ENCODE peak calls at places on chromosomes 16 and 17, in five cellular contexts. S, C, R, P and V are unnamed samples.

GRCh38 chr17:41880130-41880529 is 14.9 kb upstream of the KLHL11 start:
- DNase-seq in C (no peak), R (no peak), P (no peak), S (no peak), V (no peak)

GRCh38 chr17:28967240-28968135 is 16.2 kb upstream of the PHF12 start:
- DNase-seq in R (no peak), P (no peak), C (no peak), S (no peak), V (no peak)

GRCh38 chr17:68738044-68738443 is 136.9 kb upstream of the FAM20A start:
- DNase-seq in C (no peak), S (no peak), R (peak; percentile 50), P (no peak), V (no peak)

GRCh38 chr17:78232774-78233173 is 1.3 kb downstream of the TMEM235 start:
- DNase-seq in S (no peak), R (no peak), C (no peak), P (no peak), V (no peak)

GRCh38 chr17:4134756-4135155 is 8.1 kb downstream of the ZZEF1 start:
- DNase-seq in R (no peak), C (no peak), S (no peak), P (no peak), V (no peak)

GRCh38 chr17:1019451-1019850 is 22.5 kb downstream of the TIMM22 start:
- DNase-seq in P (no peak), S (no peak), C (no peak), R (no peak), V (no peak)

GRCh38 chr16:89256651-89257254 is 39.2 kb downstream of the ZNF778 start:
- DNase-seq in R (peak; percentile 22), C (peak; percentile 47), P (no peak), S (peak; percentile 69), V (no peak)

GRCh38 chr17:7014995-7015586 is 2.7 kb downstream of the RNASEK start:
- DNase-seq in R (peak; percentile 61), S (peak; percentile 44), C (peak; percentile 71), P (no peak), V (no peak)

GRCh38 chr17:1628856-1629646 is 417 bp upstream of the SLC43A2 start:
- DNase-seq in S (peak; percentile 93), R (peak; percentile 90), C (peak; percentile 94), P (peak; percentile 74), V (peak; percentile 89)

GRCh38 chr17:38550661-38551060 is 55.1 kb downstream of the SRCIN1 start:
- DNase-seq in R (peak; percentile 76), C (peak; percentile 73), P (no peak), S (peak; percentile 93), V (peak; percentile 78)

GRCh38 chr17:31533546-31534155 is 142.2 kb downstream of the RAB11FIP4 start:
- DNase-seq in R (peak; percentile 78), S (peak; percentile 84), P (no peak), C (peak; percentile 77), V (peak; percentile 70)

GRCh38 chr17:7897090-7897489 is 8.5 kb downstream of the CHD3 start:
- DNase-seq in S (no peak), P (no peak), C (no peak), R (no peak), V (no peak)

GRCh38 chr17:58338907-58339774 is 10.5 kb upstream of the TSPOAP1 start:
- DNase-seq in C (peak; percentile 64), S (no peak), R (peak; percentile 40), P (no peak), V (peak; percentile 17)

GRCh38 chr17:8753976-8754440 is 4.3 kb downstream of the SPDYE4 start:
- DNase-seq in R (peak; percentile 37), C (peak; percentile 53), S (peak; percentile 43), P (no peak), V (peak; percentile 36)

GRCh38 chr16:55622930-55623561 is 32.7 kb upstream of the SLC6A2 start:
- DNase-seq in P (peak; percentile 81), S (peak; percentile 49), R (no peak), C (peak; percentile 5), V (peak; percentile 45)

GRCh38 chr17:73549841-73550430 is 94.3 kb downstream of the SDK2 start:
- DNase-seq in R (no peak), S (no peak), P (no peak), C (no peak), V (no peak)

GRCh38 chr16:8972843-8973586 is 9.3 kb upstream of the USP7 start:
- DNase-seq in R (peak; percentile 84), S (peak; percentile 12), C (no peak), P (no peak), V (no peak)

GRCh38 chr16:84518804-84519341 is 14.4 kb upstream of the MEAK7 start:
- DNase-seq in P (no peak), C (no peak), S (no peak), R (no peak), V (no peak)

GRCh38 chr16:78297066-78297666 is 197.7 kb downstream of the WWOX start:
- DNase-seq in C (no peak), P (no peak), S (no peak), R (no peak), V (no peak)

GRCh38 chr16:5235119-5235518 is 137.5 kb upstream of the EEF2KMT start:
- DNase-seq in R (no peak), S (no peak), C (no peak), P (no peak), V (no peak)

GRCh38 chr17:69540356-69540755 is 125.9 kb downstream of the MAP2K6 start:
- DNase-seq in C (peak; percentile 66), P (no peak), R (peak; percentile 14), S (no peak), V (no peak)

GRCh38 chr17:556431-556995 is 158.1 kb downstream of the VPS53 start:
- DNase-seq in P (no peak), C (no peak), S (no peak), R (peak; percentile 46), V (no peak)

GRCh38 chr17:61251939-61252865 is 147.4 kb upstream of the TBX2 start:
- DNase-seq in R (peak; percentile 99), P (no peak), C (peak; percentile 99), S (no peak), V (peak; percentile 89)

GRCh38 chr17:70924776-70925175 is 755.4 kb downstream of the KCNJ2 start:
- DNase-seq in C (no peak), R (no peak), S (no peak), P (no peak), V (no peak)

GRCh38 chr16:64983226-64983625 is 138.6 kb downstream of the CDH11 start:
- DNase-seq in C (no peak), S (no peak), P (no peak), R (no peak), V (no peak)

GRCh38 chr17:40097931-40098845 is 2.2 kb downstream of the NR1D1 start:
- DNase-seq in R (peak; percentile 58), C (peak; percentile 69), S (peak; percentile 92), P (no peak), V (peak; percentile 87)

GRCh38 chr16:85759136-85759535 is 8.2 kb upstream of the C16orf74 start:
- DNase-seq in S (no peak), R (no peak), P (no peak), C (no peak), V (no peak)

GRCh38 chr16:2954647-2955381 is 9.3 kb upstream of the KREMEN2 start:
- DNase-seq in S (no peak), P (no peak), C (no peak), R (no peak), V (no peak)

GRCh38 chr17:65183736-65184135 is 46.6 kb downstream of the RGS9 start:
- DNase-seq in S (peak; percentile 8), P (peak; percentile 84), C (peak; percentile 75), R (peak; percentile 17), V (peak; percentile 13)

GRCh38 chr17:57666946-57667345 is 78.2 kb downstream of the CCDC182 start:
- DNase-seq in S (no peak), P (no peak), C (no peak), R (no peak), V (no peak)

DNA sequence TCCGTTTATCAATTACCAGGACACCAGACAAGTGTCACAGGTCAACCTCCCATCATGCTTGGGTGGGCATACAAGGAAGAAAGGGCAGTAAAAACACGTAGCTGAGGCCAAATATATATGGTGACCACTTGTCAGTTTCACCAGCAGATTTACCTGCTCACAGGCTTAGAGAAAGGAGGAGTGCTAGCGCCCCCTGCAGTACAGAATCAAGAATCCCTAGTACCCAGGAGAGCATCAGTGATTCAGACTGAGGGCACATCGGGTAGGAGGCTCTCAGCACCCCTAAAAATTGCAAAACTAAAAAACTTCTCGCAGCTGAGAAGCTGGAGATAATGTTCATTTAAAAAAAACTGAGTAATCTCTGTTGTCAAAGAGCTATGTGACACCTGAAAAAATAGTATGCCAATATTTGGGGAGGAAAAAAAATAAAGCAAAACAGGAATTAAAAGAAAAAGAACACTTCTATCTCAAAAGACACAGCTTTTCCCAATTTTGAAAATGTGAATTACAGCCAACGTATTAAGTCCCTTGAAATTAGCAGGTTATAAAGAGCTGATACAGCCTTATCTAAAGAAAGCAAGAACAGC is 21.2 kb upstream of the MON1B start:
- DNase-seq in P (no peak), R (peak; percentile 43), C (peak; percentile 63), S (peak; percentile 72), V (peak; percentile 74)
- TF ChIP-seq CTCF in P (peak; percentile 74), R (peak; percentile 65), C (peak; percentile 78), S (peak; percentile 72), V (peak; percentile 79)

GRCh38 chr17:47841488-47842308 is 625 bp upstream of the SCRN2 start:
- DNase-seq in R (no peak), P (no peak), S (no peak), C (no peak), V (no peak)
- TF ChIP-seq CTCF in R (no peak), P (peak; percentile 30), S (no peak), C (no peak), V (no peak)

GRCh38 chr17:5361426-5361825 is 58.0 kb downstream of the NUP88 start:
- DNase-seq in R (no peak), S (no peak), P (no peak), C (no peak), V (no peak)
- TF ChIP-seq CTCF in R (no peak), S (no peak), P (no peak), C (no peak), V (no peak)

GRCh38 chr16:87551487-87551886 is 50.8 kb upstream of the JPH3 start:
- DNase-seq in P (no peak), R (no peak), S (no peak), C (no peak), V (no peak)

GRCh38 chr16:87550510-87550961 is 51.8 kb upstream of the JPH3 start:
- DNase-seq in C (peak; percentile 26), P (no peak), S (peak; percentile 13), R (no peak), V (peak; percentile 42)

GRCh38 chr16:87549627-87550509 is 52.4 kb upstream of the JPH3 start:
- DNase-seq in C (no peak), R (no peak), S (no peak), P (no peak), V (no peak)

GRCh38 chr16:87552072-87552718 is 50.1 kb upstream of the JPH3 start:
- DNase-seq in S (no peak), R (no peak), P (no peak), C (no peak), V (no peak)

DNA sequence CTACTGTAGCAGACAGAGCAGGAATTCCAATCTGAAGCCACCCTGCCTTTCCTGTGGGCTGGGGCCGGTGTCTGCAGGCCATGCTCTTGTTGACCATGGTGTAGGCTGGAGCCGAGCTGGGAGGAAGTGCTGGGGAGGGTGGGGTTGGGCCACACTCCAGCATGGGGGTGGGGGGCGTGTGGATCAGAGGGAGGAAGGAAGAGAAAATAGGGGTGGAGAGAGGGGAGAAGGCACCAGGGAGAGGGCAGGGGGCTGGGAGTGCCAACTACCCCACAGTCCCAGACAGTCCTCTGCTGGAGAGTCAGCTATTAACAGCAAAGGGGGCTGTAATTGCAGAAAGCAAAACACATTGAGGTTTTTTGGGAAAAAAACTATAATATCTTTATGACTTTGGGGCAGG is 54.2 kb upstream of the JPH3 start:
- DNase-seq in S (no peak), P (no peak), R (no peak), C (no peak), V (no peak)
- TF ChIP-seq CTCF in S (no peak), P (no peak), R (no peak), C (no peak), V (no peak)